ENCODE peak calls at places on chromosome 7, in five cellular contexts. J is K562, N is H1, Y is GM12878, G is HepG2. Q is an unnamed sample.

GRCh38 chr7:107937514-107937913 is 46.5 kb downstream of the DLD start:
- DNase-seq in N (no peak), J (no peak), Y (no peak), G (no peak), Q (no peak)

GRCh38 chr7:20784311-20785210 is 2.1 kb downstream of the SP8 start:
- DNase-seq in N (peak; percentile 75), G (no peak), Y (no peak), J (no peak), Q (peak; percentile 40)

GRCh38 chr7:152723364-152723763 is 36.2 kb upstream of the ACTR3B start:
- DNase-seq in Y (no peak), N (no peak), G (no peak), J (no peak), Q (no peak)

GRCh38 chr7:910441-910861 is 34.1 kb downstream of the GET4 start:
- DNase-seq in Y (no peak), G (no peak), J (no peak), N (no peak), Q (no peak)

GRCh38 chr7:25894002-25894901 is 257.7 kb upstream of the NFE2L3 start:
- DNase-seq in J (no peak), N (peak; percentile 60), Y (peak; percentile 53), G (peak; percentile 45), Q (no peak)

GRCh38 chr7:84251183-84251845 is 56.7 kb upstream of the SEMA3A start:
- DNase-seq in J (no peak), G (no peak), N (no peak), Y (no peak), Q (no peak)

GRCh38 chr7:156466955-156467625 is 173.5 kb upstream of the RNF32 start:
- DNase-seq in J (no peak), G (no peak), N (no peak), Y (no peak), Q (no peak)

GRCh38 chr7:38383281-38383680 is 109.8 kb upstream of the TARP start:
- DNase-seq in J (no peak), N (no peak), G (no peak), Y (no peak), Q (no peak)

GRCh38 chr7:39531818-39532217 is 34.4 kb upstream of the YAE1 start:
- DNase-seq in Y (no peak), N (no peak), J (no peak), G (no peak), Q (no peak)

GRCh38 chr7:151420144-151420543 is 10.3 kb upstream of the WDR86 start:
- DNase-seq in Y (no peak), N (no peak), J (no peak), G (no peak), Q (no peak)

GRCh38 chr7:124992881-124993562 is 63.4 kb upstream of the POT1 start:
- DNase-seq in N (no peak), G (no peak), J (peak; percentile 56), Y (no peak), Q (peak; percentile 6)

GRCh38 chr7:25675789-25676474 is 447.6 kb upstream of the NPVF start:
- DNase-seq in G (no peak), Y (no peak), J (no peak), N (no peak), Q (no peak)

GRCh38 chr7:99860281-99861127 is 16.3 kb downstream of the OR2AE1 start:
- DNase-seq in Y (no peak), J (no peak), G (peak; percentile 97), N (no peak), Q (peak; percentile 28)

GRCh38 chr7:70678621-70679251 is 453.2 kb upstream of the GALNT17 start:
- DNase-seq in N (no peak), G (no peak), Y (no peak), J (no peak), Q (no peak)

GRCh38 chr7:44498230-44498954 is 7.9 kb upstream of the NUDCD3 start:
- DNase-seq in Y (no peak), G (no peak), N (no peak), J (no peak), Q (no peak)

GRCh38 chr7:115044224-115044623 is 122.3 kb downstream of the MDFIC start:
- DNase-seq in J (no peak), Y (no peak), G (no peak), N (no peak), Q (no peak)

GRCh38 chr7:115043605-115044004 is 121.7 kb downstream of the MDFIC start:
- DNase-seq in G (no peak), Y (no peak), N (no peak), J (no peak), Q (no peak)

GRCh38 chr7:115052706-115053105 is 130.8 kb downstream of the MDFIC start:
- DNase-seq in J (no peak), Y (no peak), G (no peak), N (no peak), Q (no peak)

GRCh38 chr7:115042596-115042995 is 120.7 kb downstream of the MDFIC start:
- DNase-seq in Y (no peak), G (no peak), N (no peak), J (no peak), Q (no peak)

DNA sequence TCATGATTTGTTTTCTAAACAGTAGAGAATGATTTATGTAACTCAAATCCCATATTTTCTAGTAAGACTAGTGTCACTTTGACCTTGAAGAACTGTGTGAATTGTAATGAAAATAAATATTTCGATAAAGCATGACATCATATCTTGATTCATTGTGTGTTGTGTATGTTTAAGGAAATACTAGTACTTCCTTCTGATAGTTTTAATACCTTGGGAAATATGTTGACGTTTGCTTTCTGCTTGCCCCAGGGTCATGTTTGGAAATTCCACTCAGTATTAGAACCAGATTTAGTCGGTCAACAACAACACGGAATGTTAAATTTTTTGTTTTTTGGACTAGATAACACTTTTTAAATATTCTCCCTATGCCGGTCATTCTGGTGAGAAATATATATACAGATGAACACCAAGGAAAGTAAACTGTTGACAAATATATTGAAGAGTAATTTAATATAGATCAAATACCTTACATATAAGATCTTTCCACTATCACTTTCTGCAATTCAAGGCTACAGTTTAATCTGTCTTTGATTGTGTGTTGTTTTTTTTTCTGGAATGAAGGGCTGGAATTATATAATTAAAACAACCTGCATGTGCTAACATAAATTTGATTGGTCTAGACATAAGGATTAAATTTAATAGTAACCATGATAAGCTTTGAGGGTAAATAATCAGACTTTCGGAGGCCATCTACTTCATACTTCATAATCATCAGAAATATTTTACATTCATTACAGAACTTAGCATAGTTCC is 126.2 kb downstream of the MDFIC start:
- DNase-seq in G (no peak), J (no peak), Y (no peak), N (no peak), Q (no peak)
- TF ChIP-seq CEBPB in G (no peak), J (no peak), Y (no peak), N (no peak), Q (no peak)

DNA sequence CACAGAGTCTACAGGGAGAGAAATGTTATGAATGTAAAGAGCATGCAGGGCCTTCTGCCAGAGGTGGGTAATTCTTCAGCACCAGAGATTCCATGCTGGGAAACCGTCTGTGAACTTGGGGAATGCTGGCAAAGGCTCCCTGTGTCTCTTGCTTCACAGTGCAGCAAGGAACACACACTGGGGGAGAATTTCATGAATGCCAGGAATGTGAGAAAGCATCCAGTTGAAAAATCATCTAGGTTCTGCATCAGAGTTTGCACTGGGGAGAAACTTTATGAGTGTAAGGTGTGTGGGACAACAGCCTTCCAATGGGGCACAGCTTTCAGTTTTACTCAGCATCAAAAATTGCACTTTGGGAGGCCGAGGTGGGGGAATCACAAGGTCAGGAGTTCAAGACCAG is 224.3 kb upstream of the IGFBP3 start:
- DNase-seq in G (peak; percentile 73), Y (no peak), J (no peak), N (no peak), Q (peak; percentile 93)
- TF ChIP-seq EP300 in G (no peak), Y (no peak), J (no peak), N (no peak), Q (peak; percentile 93)

GRCh38 chr7:105044449-105045081 is 30.6 kb downstream of the KMT2E start:
- DNase-seq in G (no peak), Y (no peak), J (no peak), N (no peak), Q (no peak)

GRCh38 chr7:105050493-105050892 is 36.5 kb downstream of the KMT2E start:
- DNase-seq in G (no peak), N (no peak), Y (no peak), J (no peak), Q (no peak)

GRCh38 chr7:105047932-105048331 is 33.9 kb downstream of the KMT2E start:
- DNase-seq in Y (no peak), J (no peak), G (no peak), N (no peak), Q (no peak)

GRCh38 chr7:105046414-105046813 is 32.4 kb downstream of the KMT2E start:
- DNase-seq in G (no peak), N (no peak), J (no peak), Y (no peak), Q (no peak)
- TF ChIP-seq CEBPB in G (no peak), N (no peak), J (no peak), Y (no peak), Q (no peak)

GRCh38 chr7:76357379-76358052 is 1.3 kb downstream of the YWHAG start:
- DNase-seq in Y (no peak), J (no peak), G (no peak), N (no peak), Q (no peak)

GRCh38 chr7:76358053-76358477 is 726 bp downstream of the YWHAG start:
- DNase-seq in G (no peak), N (no peak), Y (no peak), J (peak; percentile 66), Q (no peak)

GRCh38 chr7:76356823-76357222 is 2.0 kb downstream of the YWHAG start:
- DNase-seq in N (no peak), G (no peak), J (no peak), Y (no peak), Q (no peak)

GRCh38 chr7:76358478-76359110 is at the start of gene YWHAG:
- DNase-seq in G (peak; percentile 57), J (peak; percentile 93), N (peak; percentile 91), Y (no peak), Q (peak; percentile 93)

DNA sequence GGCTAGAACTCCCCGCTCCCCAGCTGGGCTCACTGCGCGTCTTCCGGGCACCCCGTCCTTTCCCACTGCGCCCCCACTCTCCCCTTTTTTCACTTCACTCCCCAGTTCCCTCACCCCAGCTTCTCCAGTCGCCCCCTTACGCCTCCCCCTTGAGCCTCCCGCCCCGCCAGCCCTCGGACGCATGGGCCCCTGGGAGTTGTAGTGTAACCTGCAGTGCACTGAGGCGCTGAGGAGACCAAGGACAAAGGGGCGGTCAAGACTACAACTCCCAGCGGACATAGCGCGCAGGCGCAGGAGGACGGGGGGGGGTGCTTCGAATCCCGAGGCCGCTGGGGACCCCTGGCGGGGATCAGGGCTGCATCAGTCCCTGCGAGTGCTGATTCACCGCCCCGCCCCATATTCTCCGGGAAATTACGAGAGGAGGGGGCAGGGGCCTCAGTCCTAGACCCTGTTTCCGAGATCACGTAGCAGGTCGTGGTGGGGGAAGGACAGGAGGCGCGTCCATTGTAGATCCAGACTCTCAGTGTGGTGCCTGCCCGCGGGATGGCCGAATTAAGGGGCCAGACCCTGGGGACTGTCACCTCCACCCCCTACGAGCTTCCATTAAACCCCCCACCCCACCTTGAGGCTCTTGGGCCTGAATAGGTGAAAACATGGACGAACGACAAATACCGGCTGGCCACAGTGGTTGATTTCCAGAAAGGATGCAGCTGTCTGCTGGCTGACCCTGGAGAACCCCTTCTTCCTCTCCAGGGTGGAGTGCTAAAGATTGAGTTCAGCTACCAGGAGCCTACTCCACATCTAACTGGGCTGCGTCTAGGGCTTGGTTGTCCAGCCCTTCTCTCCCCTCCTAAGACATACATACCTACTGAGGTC is 558 bp upstream of the YWHAG start:
- DNase-seq in Y (peak; percentile 85), N (peak; percentile 93), G (peak; percentile 97), J (peak; percentile 99), Q (peak; percentile 99)
- TF ChIP-seq EP300 in Y (no peak), N (no peak), G (peak; percentile 69), J (peak; percentile 70), Q (no peak)